ENCODE peak calls at places on chromosomes 7 and 10, in ten cellular contexts. Q is heart left ventricle, B is A549, W is astrocyte of the spinal cord, J is HFFc6, C is RWPE1, S is chondrocyte, Y is endodermal cell, A is HepG2, D is dorsolateral prefrontal cortex. L is an unnamed sample.

GRCh38 chr7:106420741-106421140 is 136.0 kb upstream of the NAMPT start:
- DNase-seq in C (no peak), Y (no peak), W (no peak), D (no peak), B (no peak), A (no peak), Q (no peak), S (no peak), J (no peak), L (no peak)

GRCh38 chr10:3067045-3067858 is at the start of gene PFKP:
- DNase-seq in W (no peak), A (no peak), B (no peak), C (peak; percentile 41), J (no peak), Q (peak; percentile 67), Y (peak; percentile 77), D (no peak), S (no peak), L (no peak)

GRCh38 chr7:69608049-69608448 is 9.8 kb downstream of the AUTS2 start:
- DNase-seq in Y (no peak), W (no peak), J (no peak), D (no peak), A (no peak), S (no peak), Q (no peak), B (no peak), C (no peak), L (no peak)

GRCh38 chr10:59585046-59585700 is 124.5 kb downstream of the SLC16A9 start:
- DNase-seq in S (no peak), Y (no peak), C (no peak), Q (no peak), B (no peak), J (no peak), A (no peak), D (peak; percentile 81), W (peak; percentile 53), L (no peak)

GRCh38 chr7:75642810-75643486 is 95.8 kb downstream of the HIP1 start:
- DNase-seq in D (no peak), J (peak; percentile 60), Y (peak; percentile 89), Q (no peak), A (peak; percentile 46), S (no peak), B (peak; percentile 59), C (peak; percentile 33), W (peak; percentile 55), L (peak; percentile 55)

GRCh38 chr7:5296015-5296621 is 13.4 kb downstream of the SLC29A4 start:
- DNase-seq in D (no peak), Y (no peak), C (no peak), Q (no peak), J (no peak), A (no peak), B (no peak), S (no peak), W (no peak), L (no peak)

GRCh38 chr10:58765905-58766304 is 253.2 kb downstream of the BICC1 start:
- DNase-seq in W (no peak), C (no peak), S (no peak), A (no peak), Q (no peak), Y (no peak), D (no peak), J (no peak), B (no peak), L (no peak)

GRCh38 chr10:31698169-31698890 is 230.3 kb downstream of the ARHGAP12 start:
- DNase-seq in W (peak; percentile 79), Y (no peak), J (peak; percentile 74), Q (peak; percentile 68), S (no peak), D (no peak), A (no peak), C (no peak), B (no peak), L (no peak)

GRCh38 chr10:44309939-44310761 is 74.7 kb downstream of the CXCL12 start:
- DNase-seq in A (no peak), S (no peak), Y (no peak), W (no peak), C (no peak), B (no peak), J (no peak), D (no peak), Q (no peak), L (no peak)

GRCh38 chr10:44307691-44308090 is 77.2 kb downstream of the CXCL12 start:
- DNase-seq in C (no peak), B (no peak), Y (no peak), J (no peak), W (no peak), S (no peak), A (no peak), D (no peak), Q (no peak), L (no peak)

GRCh38 chr10:44306147-44306710 is 78.7 kb downstream of the CXCL12 start:
- DNase-seq in Q (no peak), Y (no peak), C (no peak), A (no peak), J (peak; percentile 63), B (no peak), D (no peak), S (no peak), W (peak; percentile 64), L (no peak)

GRCh38 chr10:44308935-44309334 is 76.0 kb downstream of the CXCL12 start:
- DNase-seq in C (no peak), A (no peak), Q (no peak), Y (no peak), D (no peak), J (no peak), B (no peak), S (no peak), W (no peak), L (no peak)

GRCh38 chr10:44306762-44307161 is 78.1 kb downstream of the CXCL12 start:
- DNase-seq in D (no peak), Q (no peak), B (no peak), C (no peak), W (no peak), A (peak; percentile 12), S (no peak), Y (peak; percentile 61), J (peak; percentile 17), L (no peak)
- TF ChIP-seq CTCF in D (no peak), Q (no peak), B (peak; percentile 15), C (no peak), W (peak; percentile 13), A (peak; percentile 46), S (peak; percentile 70), Y (peak; percentile 72), J (peak; percentile 75), L (peak; percentile 29)

DNA sequence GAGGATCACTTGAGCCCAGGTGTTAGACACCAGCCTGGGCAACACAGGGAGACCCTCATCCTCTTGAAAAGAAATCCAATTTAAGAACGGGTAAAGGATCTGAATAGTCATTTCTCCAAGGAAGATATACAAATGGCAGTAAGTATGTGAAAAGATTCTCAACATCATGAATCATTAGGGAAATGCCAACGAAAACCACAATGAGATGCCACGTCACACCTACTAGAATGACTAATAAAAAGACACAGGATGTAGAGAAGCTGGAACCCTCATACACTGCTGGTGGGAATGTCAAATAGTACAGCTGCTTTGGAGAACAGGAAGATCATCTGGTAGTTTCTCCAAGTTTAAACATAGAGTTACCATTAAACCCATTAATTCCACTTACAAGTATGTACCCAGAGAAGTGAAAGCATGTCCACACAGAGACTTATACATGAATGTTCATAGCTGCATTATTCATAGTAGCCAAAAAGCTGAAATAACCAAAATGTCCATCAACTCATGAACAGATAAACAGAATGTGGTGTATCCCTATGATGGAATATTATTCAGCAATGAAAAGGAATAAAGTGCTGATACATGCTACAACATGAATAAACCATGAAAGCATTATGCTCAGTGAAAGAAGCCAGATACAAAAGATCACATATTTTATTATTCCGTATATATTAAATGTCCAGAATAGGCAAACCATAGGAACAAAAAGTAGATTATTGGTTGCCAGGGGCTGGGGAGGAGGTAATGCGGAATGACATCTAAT is 13.1 kb upstream of the ZMIZ2 start:
- DNase-seq in Y (no peak), S (no peak), Q (no peak), W (peak; percentile 97), D (no peak), A (peak; percentile 30), J (peak; percentile 97), C (peak; percentile 78), B (peak; percentile 65), L (no peak)
- TF ChIP-seq CTCF in Y (no peak), S (peak; percentile 24), Q (no peak), W (no peak), D (no peak), A (no peak), J (no peak), C (no peak), B (no peak), L (no peak)

GRCh38 chr7:916291-916941 is 38.1 kb downstream of the ADAP1 start:
- DNase-seq in Q (no peak), Y (no peak), W (no peak), A (no peak), D (no peak), C (no peak), B (no peak), J (no peak), S (peak; percentile 77), L (no peak)

GRCh38 chr7:915291-916218 is 38.9 kb downstream of the ADAP1 start:
- DNase-seq in Y (no peak), A (no peak), S (peak; percentile 76), W (no peak), C (no peak), J (no peak), B (no peak), Q (no peak), D (no peak), L (no peak)

GRCh38 chr7:913736-914520 is 37.6 kb downstream of the GET4 start:
- DNase-seq in Q (no peak), D (peak; percentile 83), J (no peak), Y (no peak), A (no peak), S (no peak), B (no peak), W (no peak), C (peak; percentile 71), L (no peak)

GRCh38 chr7:911791-912480 is 35.6 kb downstream of the GET4 start:
- DNase-seq in J (no peak), A (no peak), Q (no peak), S (no peak), B (no peak), C (no peak), D (peak; percentile 85), Y (no peak), W (no peak), L (no peak)

DNA sequence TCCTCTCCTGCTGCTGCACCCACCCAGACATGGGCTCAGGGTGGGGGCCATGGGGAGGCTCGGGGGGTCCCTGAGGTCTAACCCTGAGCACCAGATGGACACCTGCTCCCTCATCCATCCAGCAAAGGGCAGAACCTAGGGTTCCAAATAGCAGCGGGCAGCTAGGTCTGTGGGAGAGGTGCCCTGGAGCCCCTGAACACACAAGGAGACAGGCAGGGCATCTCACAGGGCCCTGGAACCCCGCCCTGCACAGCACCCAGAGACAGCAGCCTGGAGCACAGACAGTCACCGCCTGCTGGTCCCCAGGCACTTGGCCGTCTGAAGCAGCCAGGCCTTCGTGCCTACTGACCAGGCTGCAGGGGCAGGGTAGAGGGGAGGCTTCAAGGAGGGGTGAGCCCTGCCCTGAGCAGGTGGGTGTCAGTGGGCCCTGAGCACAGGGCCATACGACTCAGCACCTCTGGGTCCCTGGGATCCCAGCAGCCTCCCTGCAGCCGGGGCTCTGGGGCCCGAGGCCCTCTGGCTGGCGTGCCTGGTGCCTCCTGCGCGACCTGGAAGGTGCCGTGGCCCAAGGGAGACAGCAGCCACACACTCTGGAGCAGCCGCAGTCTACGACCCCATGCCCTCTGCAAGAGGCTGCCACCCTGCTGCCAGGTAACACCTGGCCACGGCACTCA is 38.3 kb downstream of the GET4 start:
- DNase-seq in Q (no peak), Y (no peak), J (no peak), C (no peak), S (no peak), W (no peak), B (no peak), D (no peak), A (no peak), L (no peak)
- TF ChIP-seq CTCF in Q (no peak), Y (no peak), J (no peak), C (no peak), S (no peak), W (no peak), B (no peak), D (no peak), A (no peak), L (no peak)

GRCh38 chr7:16422100-16422430 is 727 bp upstream of the CRPPA start:
- DNase-seq in J (no peak), Q (no peak), C (no peak), D (no peak), Y (no peak), S (no peak), W (peak; percentile 25), A (no peak), B (no peak), L (no peak)

GRCh38 chr7:16423761-16424160 is 2.4 kb upstream of the CRPPA start:
- DNase-seq in C (no peak), A (no peak), W (no peak), B (no peak), D (no peak), J (no peak), Y (no peak), Q (no peak), S (no peak), L (no peak)

GRCh38 chr7:16420649-16421332 is 547 bp downstream of the CRPPA start:
- DNase-seq in J (peak; percentile 66), A (peak; percentile 77), Y (peak; percentile 90), W (peak; percentile 89), B (peak; percentile 76), C (peak; percentile 61), Q (peak; percentile 89), D (peak; percentile 78), S (no peak), L (peak; percentile 91)

GRCh38 chr7:16421333-16422099 is at the start of gene CRPPA:
- DNase-seq in J (peak; percentile 6), W (peak; percentile 50), Q (peak; percentile 27), A (peak; percentile 34), Y (peak; percentile 84), B (no peak), S (no peak), D (no peak), C (peak; percentile 74), L (peak; percentile 54)

GRCh38 chr7:16422917-16423316 is 1.6 kb upstream of the CRPPA start:
- DNase-seq in S (no peak), Y (no peak), W (no peak), B (no peak), C (no peak), A (no peak), J (no peak), Q (no peak), D (no peak), L (no peak)
- TF ChIP-seq CTCF in S (no peak), Y (peak; percentile 47), W (no peak), B (no peak), C (no peak), A (no peak), J (no peak), Q (no peak), D (no peak), L (peak; percentile 10)

L was measured in WERI-Rb-1.